ENCODE peak calls at places on chromosomes 3 and 15, in nine cellular contexts. U, N, S, Y, A, K, O, V and I are unnamed samples.
A peak's percentile ranks its signal among the peaks of the same experiment; 100 is the strongest.

GRCh38 chr3:171775943-171776342 is 34.3 kb downstream of the PLD1 start:
- DNase-seq in V (no peak), U (no peak), S (no peak), K (no peak), N (no peak), O (no peak), A (no peak), Y (no peak), I (no peak)

GRCh38 chr3:182913889-182914288 is 66.4 kb downstream of the DCUN1D1 start:
- DNase-seq in A (peak; percentile 63), S (no peak), V (no peak), K (no peak), N (no peak), Y (no peak), U (no peak), O (no peak), I (no peak)

GRCh38 chr3:31356941-31357340 is 175.8 kb upstream of the STT3B start:
- DNase-seq in S (peak; percentile 89), O (no peak), A (no peak), Y (no peak), V (peak; percentile 85), N (no peak), U (no peak), K (no peak), I (no peak)

GRCh38 chr3:123258811-123259420 is 57.2 kb downstream of the SEC22A start:
- DNase-seq in S (peak; percentile 39), U (peak; percentile 50), V (no peak), K (no peak), N (peak; percentile 75), A (no peak), O (no peak), Y (no peak), I (no peak)

GRCh38 chr3:150000631-150001030 is 29.9 kb upstream of the PFN2 start:
- DNase-seq in K (no peak), Y (no peak), V (no peak), A (no peak), O (no peak), N (no peak), U (no peak), S (no peak), I (no peak)

GRCh38 chr3:115351193-115351592 is 204.1 kb upstream of the ZBTB20 start:
- DNase-seq in A (no peak), S (no peak), K (no peak), Y (no peak), O (no peak), U (no peak), V (no peak), N (peak; percentile 6), I (no peak)

GRCh38 chr3:160756907-160757623 is 1.0 kb downstream of the PPM1L start:
- DNase-seq in K (no peak), V (no peak), A (no peak), S (no peak), Y (peak; percentile 13), O (peak; percentile 32), U (no peak), N (peak; percentile 1), I (no peak)

GRCh38 chr15:28003302-28004037 is 95.6 kb downstream of the OCA2 start:
- DNase-seq in Y (no peak), S (no peak), K (no peak), A (no peak), O (no peak), U (no peak), V (no peak), N (no peak), I (no peak)

GRCh38 chr15:89090791-89091666 is 2.8 kb downstream of the ABHD2 start:
- DNase-seq in K (no peak), Y (peak; percentile 52), O (peak; percentile 78), U (no peak), V (peak; percentile 91), S (peak; percentile 69), A (no peak), N (peak; percentile 85), I (peak; percentile 51)

GRCh38 chr3:160829486-160830009 is 73.5 kb downstream of the PPM1L start:
- DNase-seq in S (no peak), Y (no peak), O (no peak), A (no peak), K (no peak), V (no peak), U (no peak), N (no peak), I (no peak)

GRCh38 chr3:160771811-160772459 is 15.9 kb downstream of the PPM1L start:
- DNase-seq in S (no peak), Y (no peak), A (no peak), K (no peak), V (no peak), N (no peak), O (no peak), U (no peak), I (no peak)

GRCh38 chr15:49023354-49023753 is 22.9 kb downstream of the SECISBP2L start:
- DNase-seq in N (no peak), A (no peak), Y (no peak), O (no peak), S (no peak), U (no peak), K (no peak), V (no peak), I (no peak)

GRCh38 chr3:50292159-50292923 is at the start of gene IFRD2:
- DNase-seq in S (peak; percentile 96), N (peak; percentile 98), U (peak; percentile 96), V (peak; percentile 99), Y (peak; percentile 97), O (peak; percentile 98), K (peak; percentile 91), A (peak; percentile 92), I (peak; percentile 96)

GRCh38 chr15:91407237-91407889 is 307.3 kb downstream of the SV2B start:
- DNase-seq in S (no peak), A (no peak), U (no peak), Y (no peak), O (no peak), N (no peak), K (no peak), V (no peak), I (no peak)

GRCh38 chr15:86002444-86002843 is 77.2 kb upstream of the AGBL1 start:
- DNase-seq in K (no peak), S (no peak), O (no peak), A (no peak), U (no peak), V (no peak), N (no peak), Y (no peak), I (no peak)

GRCh38 chr15:67149068-67149841 is 83.9 kb downstream of the SMAD3 start:
- DNase-seq in K (no peak), U (no peak), V (no peak), N (no peak), S (no peak), A (no peak), O (no peak), Y (no peak), I (no peak)

GRCh38 chr3:170992854-170993253 is 33.7 kb downstream of the SLC2A2 start:
- DNase-seq in V (no peak), S (no peak), N (no peak), Y (no peak), O (no peak), K (no peak), U (no peak), A (no peak), I (no peak)

GRCh38 chr3:128112406-128112968 is 11.1 kb downstream of the RUVBL1 start:
- DNase-seq in S (no peak), A (peak; percentile 25), U (peak; percentile 43), O (no peak), V (no peak), N (peak; percentile 89), Y (no peak), K (no peak), I (no peak)

GRCh38 chr3:126261037-126261436 is 80.7 kb upstream of the ALDH1L1 start:
- DNase-seq in K (no peak), U (no peak), O (peak; percentile 53), N (peak; percentile 11), S (peak; percentile 15), V (peak; percentile 75), A (no peak), Y (peak; percentile 59), I (peak; percentile 69)

GRCh38 chr3:131731709-131732108 is 228.9 kb upstream of the MRPL3 start:
- DNase-seq in A (no peak), U (no peak), O (no peak), S (no peak), K (no peak), N (no peak), Y (no peak), V (no peak), I (no peak)

GRCh38 chr3:32502944-32503286 is 263 bp upstream of the CMTM6 start:
- DNase-seq in K (no peak), A (no peak), Y (no peak), O (no peak), V (no peak), U (no peak), N (no peak), S (no peak), I (no peak)

GRCh38 chr15:35379972-35380371 is 166.0 kb downstream of the DPH6 start:
- DNase-seq in A (no peak), S (no peak), Y (no peak), U (no peak), N (no peak), O (no peak), K (no peak), V (no peak), I (no peak)

GRCh38 chr3:169110633-169111032 is 552.9 kb downstream of the MECOM start:
- DNase-seq in Y (no peak), S (no peak), U (no peak), O (no peak), N (no peak), A (no peak), K (no peak), V (no peak), I (no peak)

GRCh38 chr15:34119291-34119690 is 17.4 kb downstream of the PGBD4 start:
- DNase-seq in S (no peak), V (no peak), O (no peak), Y (no peak), K (no peak), U (no peak), A (no peak), N (no peak), I (no peak)
- TF ChIP-seq CTCF in S (no peak), V (no peak), O (no peak), Y (no peak), K (no peak), U (no peak), A (no peak), N (no peak), I (no peak)

GRCh38 chr3:9422712-9423424 is 25.5 kb downstream of the SETD5 start:
- DNase-seq in Y (peak; percentile 87), S (peak; percentile 91), A (no peak), V (peak; percentile 90), O (peak; percentile 87), U (peak; percentile 91), K (no peak), N (peak; percentile 99), I (peak; percentile 93)
- TF ChIP-seq POLR2AphosphoS5 in Y (peak; percentile 92), S (peak; percentile 58), A (no peak), V (peak; percentile 86), O (peak; percentile 63), U (peak; percentile 84), K (no peak), N (peak; percentile 54), I (no peak)

GRCh38 chr15:44726568-44727461 is 9.5 kb upstream of the TRIM69 start:
- DNase-seq in O (peak; percentile 49), Y (peak; percentile 78), U (peak; percentile 52), N (peak; percentile 93), A (peak; percentile 97), S (peak; percentile 87), V (peak; percentile 73), K (no peak), I (peak; percentile 30)
- TF ChIP-seq POLR2A in O (no peak), Y (peak; percentile 69), U (peak; percentile 98), N (peak; percentile 96), A (peak; percentile 96), S (peak; percentile 95), V (no peak), K (no peak), I (no peak)

GRCh38 chr3:43573576-43573975 is 48.2 kb downstream of the ANO10 start:
- DNase-seq in U (no peak), A (no peak), Y (no peak), O (no peak), N (no peak), K (no peak), S (no peak), V (no peak), I (no peak)
- TF ChIP-seq CTCF in U (no peak), A (no peak), Y (no peak), O (no peak), N (no peak), K (no peak), S (no peak), V (no peak), I (no peak)